ENCODE peak calls at places on chromosomes 1 and 21, in eight cellular contexts. S, R, Z, K, J, U, N and F are unnamed samples.

GRCh38 chr1:182664281-182664680 is 20.1 kb downstream of the RGS8 start:
- DNase-seq in K (no peak), S (no peak), J (no peak), Z (no peak), U (no peak), N (no peak), R (no peak), F (no peak)

GRCh38 chr1:172761581-172762025 is 102.7 kb downstream of the FASLG start:
- DNase-seq in S (no peak), R (peak; percentile 66), U (no peak), N (no peak), Z (no peak), K (no peak), J (no peak), F (no peak)

GRCh38 chr21:42840411-42841155 is 38.8 kb downstream of the WDR4 start:
- DNase-seq in K (no peak), S (no peak), N (no peak), Z (no peak), U (no peak), R (no peak), J (no peak), F (no peak)

GRCh38 chr21:39095681-39096080 is 87.6 kb downstream of the PSMG1 start:
- DNase-seq in S (no peak), R (peak; percentile 50), Z (no peak), J (no peak), N (no peak), K (no peak), U (no peak), F (no peak)

GRCh38 chr1:97071163-97071562 is 349.6 kb downstream of the PTBP2 start:
- DNase-seq in N (no peak), S (no peak), Z (no peak), U (no peak), J (no peak), R (no peak), K (no peak), F (no peak)

GRCh38 chr1:181139631-181140051 is 51.1 kb downstream of the IER5 start:
- DNase-seq in K (no peak), J (no peak), N (no peak), Z (no peak), R (peak; percentile 22), U (no peak), S (no peak), F (no peak)

GRCh38 chr1:43435146-43436145 is 18.3 kb downstream of the HYI start:
- DNase-seq in R (no peak), U (no peak), N (no peak), S (no peak), J (no peak), Z (no peak), K (no peak), F (peak; percentile 47)

GRCh38 chr1:67888707-67889106 is 55.4 kb upstream of the GNG12 start:
- DNase-seq in Z (no peak), N (no peak), S (no peak), J (no peak), K (no peak), R (peak; percentile 46), U (no peak), F (peak; percentile 56)

GRCh38 chr1:66489972-66490601 is 43.9 kb upstream of the SGIP1 start:
- DNase-seq in Z (no peak), U (no peak), S (no peak), J (no peak), K (no peak), R (peak; percentile 32), N (no peak), F (no peak)

GRCh38 chr1:208209896-208210589 is 34.1 kb downstream of the PLXNA2 start:
- DNase-seq in U (no peak), S (no peak), N (no peak), Z (no peak), J (no peak), R (no peak), K (peak; percentile 40), F (no peak)
- TF ChIP-seq POLR2AphosphoS5 in U (no peak), S (no peak), N (no peak), Z (no peak), J (no peak), R (peak; percentile 24), K (no peak), F (no peak)

DNA sequence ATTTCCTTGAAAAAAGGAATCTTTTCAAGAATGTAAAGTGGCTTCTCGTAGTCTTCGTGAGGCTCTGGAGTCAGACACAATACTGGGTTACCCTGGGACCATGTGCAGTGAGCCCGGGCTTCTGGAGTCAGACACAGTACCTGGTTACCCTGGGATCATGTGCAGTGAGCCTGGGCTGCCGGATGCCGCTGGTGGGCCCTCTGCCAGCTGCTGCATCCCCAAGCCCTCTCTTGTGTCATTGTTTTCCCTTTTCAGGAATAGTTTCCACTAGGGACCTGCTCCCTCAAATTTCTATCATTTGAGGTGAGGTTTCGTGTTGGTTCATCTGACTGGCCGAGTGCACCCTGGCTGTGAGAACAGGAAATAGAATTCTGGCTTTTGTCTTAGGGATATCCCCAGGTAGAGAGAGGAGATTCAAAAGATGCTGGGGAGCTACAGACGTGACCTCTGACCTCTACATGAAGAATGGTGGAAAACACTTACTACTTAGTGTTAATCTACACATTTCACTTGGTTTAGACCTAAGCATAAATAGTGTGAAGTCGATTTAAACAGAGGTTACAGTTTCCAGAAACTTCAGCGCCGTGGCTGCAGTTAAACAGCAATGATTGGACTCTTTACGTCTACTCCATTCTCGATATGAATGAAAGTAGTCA is 10.6 kb downstream of the ADARB1 start:
- DNase-seq in R (no peak), U (no peak), Z (no peak), N (no peak), K (no peak), S (no peak), J (no peak), F (no peak)
- H3K79me2 ChIP-seq in R (peaks cover 28% of the 10 kb centered on the region), U (no peaks in the 10 kb centered on the region), Z (peaks cover 2% of the 10 kb centered on the region), N (peaks cover 43% of the 10 kb centered on the region), K (no peaks in the 10 kb centered on the region), S (peaks cover 4% of the 10 kb centered on the region), J (peaks cover 4% of the 10 kb centered on the region), F (peaks cover 12% of the 10 kb centered on the region)

DNA sequence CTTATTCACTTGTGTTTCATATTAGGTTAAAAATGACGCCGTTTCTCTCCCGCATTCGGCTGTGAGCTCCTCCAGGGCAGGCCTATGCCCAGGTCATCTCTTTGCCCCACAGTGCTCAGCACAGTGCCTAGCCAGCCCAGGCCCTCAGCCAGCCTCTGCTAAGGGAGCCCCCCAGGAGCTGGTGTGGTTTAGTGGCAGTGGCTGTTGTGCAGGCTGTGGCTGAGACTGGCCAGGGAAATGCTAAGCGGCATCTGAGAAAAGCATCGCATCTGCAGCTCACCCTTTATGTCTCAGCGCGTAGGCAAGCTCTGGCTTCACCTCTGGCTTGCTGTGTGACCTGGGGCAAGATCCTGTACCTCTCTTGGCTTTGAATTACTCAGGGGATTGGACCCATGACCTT is 275.1 kb downstream of the TRABD2B start:
- DNase-seq in K (no peak), Z (no peak), S (no peak), J (no peak), U (no peak), R (no peak), N (no peak), F (no peak)
- H3K27me3 ChIP-seq in K (peaks cover 21% of the 10 kb centered on the region), Z (peaks cover 76% of the 10 kb centered on the region), S (peaks cover 38% of the 10 kb centered on the region), J (peaks cover 15% of the 10 kb centered on the region), U (peaks cover 6% of the 10 kb centered on the region), R (peaks cover 40% of the 10 kb centered on the region), N (peaks cover 56% of the 10 kb centered on the region), F (peaks cover 33% of the 10 kb centered on the region)

GRCh38 chr1:84792421-84792820 is 100.6 kb downstream of the LPAR3 start:
- DNase-seq in U (no peak), R (no peak), N (no peak), Z (no peak), J (no peak), S (no peak), K (no peak), F (no peak)

GRCh38 chr1:84785231-84785630 is 95.0 kb upstream of the SSX2IP start:
- DNase-seq in Z (no peak), R (no peak), J (no peak), S (no peak), N (no peak), U (no peak), K (no peak), F (no peak)

DNA sequence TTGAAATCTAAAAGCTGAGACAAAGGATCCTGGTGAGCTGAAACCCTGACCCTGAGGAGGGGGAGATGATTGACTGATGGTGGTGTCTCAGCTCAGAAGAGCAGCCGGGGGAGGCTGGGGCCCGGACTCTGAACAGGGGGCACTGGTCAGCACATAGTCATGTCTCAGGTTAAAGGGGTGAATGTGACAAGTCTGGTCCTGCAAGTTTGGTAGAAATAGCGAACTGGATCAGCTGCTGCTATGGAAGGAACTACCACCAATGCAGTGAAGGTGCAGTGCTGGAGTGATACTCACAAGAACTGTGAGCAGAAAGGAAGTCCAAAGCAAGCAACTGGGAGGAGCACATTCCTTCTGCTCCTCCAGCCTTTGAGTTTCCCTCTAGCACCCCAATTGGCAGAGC is 98.8 kb upstream of the SSX2IP start:
- DNase-seq in K (no peak), R (no peak), J (no peak), Z (no peak), U (no peak), N (no peak), S (no peak), F (no peak)
- TF ChIP-seq POLR2AphosphoS5 in K (no peak), R (no peak), J (no peak), Z (no peak), U (no peak), N (no peak), S (no peak), F (no peak)